ENCODE peak calls at places on chromosomes 7 and 10, in nine cellular contexts. T, O, N, Z, L, R, M, D and J are unnamed samples.

GRCh38 chr10:113957013-113957412 is 86.7 kb upstream of the ADRB1 start:
- DNase-seq in T (peak; percentile 76), O (no peak), N (peak; percentile 96), Z (peak; percentile 62), L (no peak), R (no peak), M (peak; percentile 44), D (no peak), J (no peak)

GRCh38 chr7:50674896-50675835 is 107.5 kb downstream of the GRB10 start:
- DNase-seq in T (no peak), O (no peak), N (no peak), Z (no peak), L (peak; percentile 62), R (no peak), M (no peak), D (peak; percentile 65), J (no peak)

GRCh38 chr10:33260403-33261239 is 73.8 kb downstream of the NRP1 start:
- DNase-seq in T (peak; percentile 39), O (no peak), N (no peak), Z (no peak), L (no peak), R (no peak), M (no peak), D (no peak), J (no peak)

GRCh38 chr10:60139798-60140566 is 233.6 kb upstream of the CCDC6 start:
- DNase-seq in T (peak; percentile 81), O (no peak), N (peak; percentile 75), Z (peak; percentile 89), L (no peak), R (no peak), M (peak; percentile 83), D (no peak), J (no peak)

GRCh38 chr7:111561909-111562732 is at the start of gene IMMP2L:
- DNase-seq in T (peak; percentile 86), O (peak; percentile 91), N (peak; percentile 88), Z (peak; percentile 87), L (no peak), R (peak; percentile 95), M (peak; percentile 90), D (peak; percentile 90), J (peak; percentile 93)

GRCh38 chr7:95391761-95392160 is 4.4 kb downstream of the PON3 start:
- DNase-seq in T (no peak), O (no peak), N (no peak), Z (no peak), L (no peak), R (no peak), M (no peak), D (no peak), J (no peak)

GRCh38 chr10:85919358-85920022 is 447.1 kb downstream of the GRID1 start:
- DNase-seq in T (no peak), O (no peak), N (no peak), Z (no peak), L (no peak), R (no peak), M (no peak), D (no peak), J (no peak)

GRCh38 chr7:140571537-140572122 is 69.0 kb downstream of the DENND2A start:
- DNase-seq in T (peak; percentile 23), O (no peak), N (no peak), Z (peak; percentile 74), L (no peak), R (no peak), M (peak; percentile 86), D (peak; percentile 26), J (no peak)

GRCh38 chr10:93413252-93413689 is 68.9 kb downstream of the MYOF start:
- DNase-seq in T (peak; percentile 81), O (no peak), N (peak; percentile 41), Z (no peak), L (no peak), R (no peak), M (peak; percentile 74), D (no peak), J (no peak)

GRCh38 chr10:43409385-43410109 is 561 bp upstream of the HNRNPF start:
- DNase-seq in T (peak; percentile 45), O (peak; percentile 51), N (no peak), Z (peak; percentile 39), L (no peak), R (peak; percentile 84), M (no peak), D (peak; percentile 73), J (peak; percentile 49)

GRCh38 chr10:21494221-21495001 is 31.1 kb downstream of the SKIDA1 start:
- DNase-seq in T (peak; percentile 39), O (no peak), N (peak; percentile 65), Z (no peak), L (no peak), R (peak; percentile 75), M (no peak), D (peak; percentile 66), J (peak; percentile 45)

GRCh38 chr7:157444843-157445135 is 108.0 kb downstream of the DNAJB6 start:
- DNase-seq in T (no peak), O (no peak), N (no peak), Z (no peak), L (no peak), R (no peak), M (no peak), D (peak; percentile 40), J (no peak)

GRCh38 chr7:86911703-86912102 is 147.8 kb downstream of the ELAPOR2 start:
- DNase-seq in T (no peak), O (no peak), N (no peak), Z (peak; percentile 24), L (no peak), R (no peak), M (peak; percentile 2), D (no peak), J (no peak)

GRCh38 chr7:13155188-13155587 is 467.8 kb downstream of the ARL4A start:
- DNase-seq in T (no peak), O (no peak), N (peak; percentile 9), Z (no peak), L (no peak), R (no peak), M (no peak), D (no peak), J (no peak)

GRCh38 chr10:6065845-6066244 is 3.7 kb upstream of the IL2RA start:
- DNase-seq in T (peak; percentile 34), O (no peak), N (peak; percentile 63), Z (no peak), L (no peak), R (no peak), M (no peak), D (peak; percentile 47), J (no peak)

GRCh38 chr10:45410807-45411606 is 37.0 kb downstream of the ALOX5 start:
- DNase-seq in T (peak; percentile 63), O (no peak), N (no peak), Z (no peak), L (no peak), R (no peak), M (no peak), D (no peak), J (no peak)

GRCh38 chr7:106371629-106372028 is 86.8 kb upstream of the NAMPT start:
- DNase-seq in T (peak; percentile 21), O (no peak), N (no peak), Z (no peak), L (no peak), R (peak; percentile 71), M (no peak), D (no peak), J (no peak)

GRCh38 chr7:43248553-43248952 is 136.1 kb downstream of the HECW1 start:
- DNase-seq in T (no peak), O (no peak), N (no peak), Z (no peak), L (no peak), R (no peak), M (no peak), D (no peak), J (no peak)

GRCh38 chr10:33483124-33483794 is 148.8 kb upstream of the NRP1 start:
- DNase-seq in T (no peak), O (no peak), N (no peak), Z (no peak), L (no peak), R (no peak), M (no peak), D (no peak), J (no peak)

GRCh38 chr10:48473704-48474103 is 131.2 kb downstream of the ARHGAP22 start:
- DNase-seq in T (no peak), O (no peak), N (no peak), Z (no peak), L (no peak), R (no peak), M (no peak), D (peak; percentile 46), J (no peak)

DNA sequence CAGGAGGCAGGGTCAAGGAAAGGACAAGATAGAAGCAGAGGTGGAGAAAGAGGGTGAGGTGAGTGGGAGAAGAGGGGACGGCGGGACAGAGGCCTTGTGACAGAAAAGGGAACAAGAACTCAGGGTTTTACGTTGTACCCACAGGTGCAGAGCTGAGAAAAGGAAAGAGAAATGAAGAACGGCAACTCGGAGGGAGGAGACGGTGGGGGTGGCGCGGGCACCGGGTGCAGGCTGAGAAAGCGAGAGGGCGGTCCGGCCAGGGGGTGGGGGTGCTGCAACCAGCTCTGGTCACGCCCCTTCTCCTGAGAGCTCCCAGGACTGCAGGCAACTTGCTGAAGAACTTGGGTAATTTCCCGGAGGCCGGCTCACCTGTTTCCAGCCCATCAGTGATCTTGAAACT is 65.3 kb downstream of the CARD11 start:
- DNase-seq in T (no peak), O (peak; percentile 69), N (peak; percentile 12), Z (peak; percentile 18), L (no peak), R (peak; percentile 89), M (peak; percentile 57), D (no peak), J (no peak)
- TF ChIP-seq CTCF in T (no peak), O (no peak), N (no peak), Z (no peak), L (no peak), R (no peak), M (no peak), D (no peak), J (no peak)

GRCh38 chr7:100101016-100101862 is at the start of the genes AP4M1 and MCM7:
- DNase-seq in T (peak; percentile 99), O (peak; percentile 98), N (peak; percentile 99), Z (peak; percentile 98), L (peak; percentile 99), R (peak; percentile 100), M (peak; percentile 100), D (peak; percentile 100), J (peak; percentile 99)
- TF ChIP-seq CTCF in T (no peak), O (no peak), N (no peak), Z (no peak), L (no peak), R (no peak), M (no peak), D (no peak), J (peak; percentile 20)

GRCh38 chr10:115355162-115355760 is 262.1 kb downstream of the ATRNL1 start:
- DNase-seq in T (peak; percentile 79), O (peak; percentile 52), N (peak; percentile 88), Z (peak; percentile 62), L (no peak), R (no peak), M (peak; percentile 81), D (no peak), J (peak; percentile 26)
- TF ChIP-seq CTCF in T (peak; percentile 67), O (peak; percentile 61), N (peak; percentile 87), Z (peak; percentile 75), L (peak; percentile 41), R (peak; percentile 60), M (peak; percentile 82), D (peak; percentile 27), J (peak; percentile 64)

DNA sequence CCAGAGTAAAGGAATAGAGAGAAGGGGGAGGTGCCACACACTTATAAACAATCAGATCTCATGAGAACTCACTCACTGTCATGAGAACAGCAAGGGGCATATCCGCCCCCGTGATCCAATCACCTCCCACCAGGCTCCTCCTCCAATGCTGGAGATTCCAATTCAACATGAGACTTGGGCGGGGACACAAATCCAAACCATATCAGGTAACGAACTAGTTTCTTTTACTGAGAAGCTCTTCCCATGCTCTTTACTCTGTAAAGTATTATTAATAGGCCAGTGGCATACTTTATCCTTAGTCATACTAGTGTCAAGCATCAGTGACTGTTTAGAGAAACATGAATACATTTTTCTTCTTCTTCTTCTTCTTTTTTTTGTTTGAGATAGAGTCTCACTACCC is 39.4 kb upstream of the ZNF488 start:
- DNase-seq in T (peak; percentile 30), O (no peak), N (no peak), Z (peak; percentile 67), L (peak; percentile 67), R (no peak), M (peak; percentile 18), D (no peak), J (no peak)
- TF ChIP-seq CTCF in T (no peak), O (no peak), N (no peak), Z (no peak), L (no peak), R (no peak), M (no peak), D (no peak), J (no peak)